ENCODE peak calls at places on chromosomes 12 and 14, in four cellular contexts. P is cardiac muscle cell; X is stimulated activated CD4-positive, alpha-beta T cell treated with anti-CD3 and anti-CD28 coated beads, Interleukin-1b, Interleukin-23, amount 100 ng/mL, for 1 hour; I is AG08395. U is an unnamed sample.

GRCh38 chr12:128043317-128043716 is 223.7 kb upstream of the TMEM132C start:
- DNase-seq in P (no peak), X (no peak), I (no peak), U (no peak)

GRCh38 chr14:67719866-67720265 is 18.2 kb downstream of the RDH12 start:
- DNase-seq in P (peak), X (no peak), I (no peak), U (no peak)

GRCh38 chr14:68862954-68863594 is 70.2 kb upstream of the ZFP36L1 start:
- DNase-seq in P (peak), X (peak), I (peak), U (peak)

GRCh38 chr12:109448272-109448671 is 28.8 kb downstream of the KCTD10 start:
- DNase-seq in P (no peak), X (no peak), I (no peak), U (no peak)

GRCh38 chr12:95881331-95881955 is 22.7 kb downstream of the SNRPF start:
- DNase-seq in P (peak), X (no peak), I (no peak), U (no peak)

GRCh38 chr12:8953773-8954402 is 4.4 kb upstream of the M6PR start:
- DNase-seq in P (no peak), X (no peak), I (no peak), U (no peak)

GRCh38 chr12:119179335-119180021 is 747 bp downstream of the HSPB8 start:
- DNase-seq in P (peak), X (no peak), I (peak), U (peak)

GRCh38 chr14:75980856-75981255 is 939 bp downstream of the TGFB3 start:
- DNase-seq in P (peak), X (no peak), I (no peak), U (no peak)

GRCh38 chr12:57864811-57865751 is 18.6 kb upstream of the CTDSP2 start:
- DNase-seq in P (peak), X (peak), I (peak), U (peak)

GRCh38 chr12:27142102-27142721 is 59.8 kb upstream of the C12orf71 start:
- DNase-seq in P (peak), X (no peak), I (peak), U (peak)

U was measured in HEK293T.